ENCODE peak calls at places on chromosomes 13 and 19, in ten cellular contexts. I is NAMALWA; Y is T-cell; G is glomerular endothelial cell; N is NCI-H460; P is dorsolateral prefrontal cortex; A is HCEC 1CT; O is foreskin fibroblast; F is naive thymus-derived CD8-positive, alpha-beta T cell; L is IMR-90. K is an unnamed sample.

GRCh38 chr19:5290336-5291262 is 50.0 kb downstream of the PTPRS start:
- DNase-seq in P (peak; percentile 76), L (no peak), N (no peak), G (no peak), O (no peak), Y (no peak), F (no peak), I (no peak), A (no peak), K (no peak)

GRCh38 chr13:76759877-76760276 is 126.3 kb downstream of the KCTD12 start:
- DNase-seq in A (no peak), P (no peak), F (no peak), Y (no peak), G (no peak), O (no peak), L (peak; percentile 18), N (no peak), I (no peak), K (peak; percentile 6)

GRCh38 chr19:6828306-6828697 is 55.8 kb downstream of the VAV1 start:
- DNase-seq in O (no peak), Y (no peak), P (no peak), N (no peak), L (no peak), F (no peak), A (no peak), G (no peak), I (no peak), K (no peak)

GRCh38 chr19:2624537-2625091 is 77.9 kb downstream of the GNG7 start:
- DNase-seq in O (no peak), G (no peak), P (no peak), N (no peak), L (no peak), Y (no peak), I (peak; percentile 87), F (no peak), A (no peak), K (no peak)

GRCh38 chr13:113756441-113757097 is 2.5 kb upstream of the TMEM255B start:
- DNase-seq in Y (no peak), I (no peak), O (peak; percentile 24), G (no peak), N (peak; percentile 9), L (peak; percentile 12), A (no peak), P (no peak), F (no peak), K (no peak)

GRCh38 chr13:45231722-45232121 is 30.9 kb upstream of the KCTD4 start:
- DNase-seq in F (no peak), A (peak; percentile 37), Y (no peak), P (no peak), O (no peak), G (no peak), L (peak; percentile 63), I (no peak), N (no peak), K (peak; percentile 54)

GRCh38 chr13:51235756-51236564 is 13.8 kb downstream of the FAM124A start:
- DNase-seq in P (no peak), Y (no peak), A (no peak), N (no peak), L (no peak), O (no peak), G (no peak), F (no peak), I (peak; percentile 26), K (no peak)

GRCh38 chr13:46354143-46355087 is 32.6 kb downstream of the RUBCNL start:
- DNase-seq in Y (no peak), I (no peak), O (peak; percentile 90), L (peak; percentile 88), N (no peak), P (no peak), G (peak; percentile 52), F (no peak), A (peak; percentile 97), K (peak; percentile 97)

GRCh38 chr13:110873639-110874507 is 41.0 kb downstream of the ANKRD10 start:
- DNase-seq in A (no peak), N (no peak), Y (no peak), L (no peak), O (no peak), F (no peak), P (no peak), G (no peak), I (no peak), K (no peak)

GRCh38 chr13:59562924-59563323 is 600.8 kb downstream of the DIAPH3 start:
- DNase-seq in L (no peak), P (no peak), F (no peak), G (no peak), A (no peak), O (no peak), N (no peak), I (no peak), Y (no peak), K (no peak)

GRCh38 chr19:15199652-15200574 is 882 bp downstream of the NOTCH3 start:
- DNase-seq in L (peak; percentile 16), G (no peak), I (no peak), A (no peak), P (no peak), O (peak; percentile 62), N (no peak), Y (no peak), F (no peak), K (peak; percentile 37)

GRCh38 chr13:93368296-93368695 is 141.7 kb downstream of the GPC6 start:
- DNase-seq in P (no peak), Y (no peak), G (no peak), L (no peak), N (no peak), A (no peak), I (no peak), O (no peak), F (no peak), K (no peak)

GRCh38 chr13:76993021-76993420 is 1.1 kb downstream of the CLN5 start:
- DNase-seq in I (no peak), Y (no peak), G (no peak), P (no peak), N (no peak), A (peak; percentile 6), F (no peak), L (peak; percentile 28), O (peak; percentile 57), K (no peak)

GRCh38 chr13:20988909-20989735 is 72.3 kb downstream of the LATS2 start:
- DNase-seq in N (no peak), O (no peak), P (no peak), L (no peak), G (no peak), Y (no peak), F (no peak), A (no peak), I (no peak), K (no peak)

K was measured in fibroblast of lung.